ENCODE peak calls at places on chromosome 14, in six cellular contexts. C is SK-N-SH, B is GM23248, X is HCT116, U is PC-3, S is MM.1S. O is an unnamed sample. For H3K9me2, the result is how much of the 10 kb centered on the place peaks cover.

GRCh38 chr14:80658733-80659132 is 282.8 kb downstream of the CEP128 start:
- DNase-seq in B (no peak), C (no peak), S (no peak), X (no peak), U (no peak), O (no peak)

GRCh38 chr14:66483322-66483721 is 2.8 kb upstream of the CCDC196 start:
- DNase-seq in S (no peak), B (peak), C (no peak), X (no peak), U (peak), O (no peak)

GRCh38 chr14:94355191-94355794 is 32.2 kb upstream of the SERPINA6 start:
- DNase-seq in C (no peak), X (no peak), B (no peak), S (no peak), U (peak), O (no peak)

GRCh38 chr14:60622920-60623263 is 26.4 kb downstream of the SIX1 start:
- DNase-seq in C (no peak), U (no peak), X (no peak), S (peak), B (peak), O (no peak)

GRCh38 chr14:68683326-68683725 is 109.5 kb downstream of the ZFP36L1 start:
- DNase-seq in U (peak), S (no peak), X (no peak), C (no peak), B (peak), O (no peak)

GRCh38 chr14:65187421-65188049 is 85.2 kb upstream of the MAX start:
- DNase-seq in X (no peak), B (no peak), C (no peak), U (no peak), S (no peak), O (no peak)

GRCh38 chr14:78633747-78634146 is 463.6 kb downstream of the NRXN3 start:
- DNase-seq in X (no peak), U (no peak), B (no peak), S (no peak), C (no peak), O (no peak)

GRCh38 chr14:88142990-88143389 is 138.1 kb downstream of the GPR65 start:
- DNase-seq in S (no peak), X (no peak), C (no peak), U (no peak), B (no peak), O (no peak)

GRCh38 chr14:71651228-71651627 is 281.0 kb upstream of the RGS6 start:
- DNase-seq in S (no peak), C (no peak), B (peak), X (no peak), U (peak), O (no peak)

GRCh38 chr14:63867926-63868921 is 15.4 kb downstream of the SYNE2 start:
- DNase-seq in C (no peak), S (no peak), X (no peak), B (no peak), U (peak), O (peak)

GRCh38 chr14:56874375-56874774 is 64.1 kb upstream of the OTX2 start:
- DNase-seq in B (peak), S (no peak), C (no peak), X (peak), U (peak), O (peak)

GRCh38 chr14:71551291-71551955 is 380.8 kb upstream of the RGS6 start:
- DNase-seq in B (peak), S (no peak), C (no peak), U (no peak), X (no peak), O (no peak)

GRCh38 chr14:74401504-74402241 is 24.3 kb downstream of the SYNDIG1L start:
- DNase-seq in U (no peak), X (no peak), C (peak), B (peak), S (peak), O (peak)

GRCh38 chr14:79781882-79782281 is 429.4 kb downstream of the DIO2 start:
- DNase-seq in S (no peak), U (no peak), B (no peak), C (no peak), X (no peak), O (no peak)

GRCh38 chr14:56789955-56790354 is 20.3 kb downstream of the OTX2 start:
- DNase-seq in X (no peak), U (no peak), C (no peak), S (no peak), B (no peak), O (no peak)

GRCh38 chr14:29243355-29243754 is 476.8 kb downstream of the FOXG1 start:
- DNase-seq in B (peak), U (no peak), S (no peak), X (no peak), C (no peak), O (no peak)

GRCh38 chr14:92516344-92516965 is 2.9 kb downstream of the RIN3 start:
- DNase-seq in C (no peak), X (no peak), B (no peak), U (no peak), S (no peak), O (no peak)

DNA sequence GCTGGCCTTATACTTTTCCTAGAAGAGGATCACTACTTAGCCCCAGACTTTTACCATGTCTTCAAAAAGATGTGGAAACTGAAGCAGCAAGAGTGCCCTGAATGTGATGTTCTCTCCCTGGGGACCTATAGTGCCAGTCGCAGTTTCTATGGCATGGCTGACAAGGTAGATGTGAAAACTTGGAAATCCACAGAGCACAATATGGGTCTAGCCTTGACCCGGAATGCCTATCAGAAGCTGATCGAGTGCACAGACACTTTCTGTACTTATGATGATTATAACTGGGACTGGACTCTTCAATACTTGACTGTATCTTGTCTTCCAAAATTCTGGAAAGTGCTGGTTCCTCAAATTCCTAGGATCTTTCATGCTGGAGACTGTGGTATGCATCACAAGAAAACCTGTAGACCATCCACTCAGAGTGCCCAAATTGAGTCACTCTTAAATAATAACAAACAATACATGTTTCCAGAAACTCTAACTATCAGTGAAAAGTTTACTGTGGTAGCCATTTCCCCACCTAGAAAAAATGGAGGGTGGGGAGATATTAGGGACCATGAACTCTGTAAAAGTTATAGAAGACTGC is 1.5 kb downstream of the MGAT2 start:
- DNase-seq in C (no peak), X (no peak), S (no peak), B (peak), U (peak), O (no peak)
- H3K9ac ChIP-seq in C (peak), X (no peak), S (peak), B (peak), U (peak), O (peak)

GRCh38 chr14:98458702-98459101 is 813.3 kb downstream of the BCL11B start:
- DNase-seq in C (no peak), B (no peak), U (no peak), S (no peak), X (no peak), O (no peak)
- H3K9me2 ChIP-seq in C (under half), B (under half), U (under half), S (under half), X (under half), O (under half)

DNA sequence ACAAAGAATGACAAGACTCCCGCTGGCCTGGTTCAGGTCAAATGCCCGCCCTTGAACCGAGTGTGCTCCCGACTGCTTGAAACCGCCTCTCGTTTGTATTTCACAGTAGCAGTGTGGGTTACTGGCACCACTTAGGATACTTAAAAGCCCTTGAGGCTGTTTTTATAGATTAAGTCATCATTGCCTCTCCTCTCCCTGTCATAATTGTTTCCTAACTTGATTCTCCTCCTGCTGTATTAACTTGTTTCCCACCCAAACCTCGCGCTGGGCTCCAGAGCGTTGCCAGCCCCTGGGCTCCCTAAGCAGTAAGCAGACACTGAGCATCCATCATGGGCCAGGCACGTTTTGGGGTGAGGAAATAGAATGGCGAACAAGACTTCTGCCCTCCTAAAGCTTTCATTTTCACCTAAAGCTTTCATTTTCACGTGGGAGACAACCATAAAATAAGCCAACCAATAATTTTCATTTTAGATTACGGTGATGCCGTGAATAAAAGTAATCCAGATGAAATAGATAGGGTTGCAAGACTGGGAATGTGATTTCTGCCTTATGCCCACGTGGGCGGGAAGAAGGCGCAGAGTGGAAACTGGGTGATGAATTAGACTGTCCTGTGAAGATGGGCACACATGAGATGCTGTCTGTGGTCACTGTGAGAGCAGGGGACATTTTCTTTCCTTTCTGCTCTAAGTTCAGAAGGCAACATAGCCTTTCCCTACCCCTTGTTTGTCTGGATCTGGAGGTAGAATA is 97.5 kb downstream of the PPP2R5C start:
- DNase-seq in U (no peak), C (peak), S (no peak), B (no peak), X (no peak), O (no peak)
- H3K9ac ChIP-seq in U (no peak), C (no peak), S (no peak), B (no peak), X (no peak), O (no peak)

GRCh38 chr14:90886297-90886830 is 70.1 kb upstream of the TTC7B start:
- DNase-seq in B (no peak), S (no peak), C (no peak), X (no peak), U (no peak), O (no peak)
- H3K9me2 ChIP-seq in B (under half), S (under half), C (under half), X (under half), U (under half), O (under half)

GRCh38 chr14:103057028-103057371 is 349 bp downstream of the CDC42BPB start:
- DNase-seq in S (no peak), X (no peak), B (no peak), U (no peak), C (peak), O (no peak)
- H3K9ac ChIP-seq in S (no peak), X (peak), B (peak), U (peak), C (peak), O (no peak)

GRCh38 chr14:103543721-103544626 is 15.0 kb downstream of the TRMT61A start:
- DNase-seq in X (no peak), S (no peak), U (no peak), B (peak), C (peak), O (no peak)
- H3K9me2 ChIP-seq in X (under half), S (under half), U (under half), B (under half), C (under half), O (under half)

DNA sequence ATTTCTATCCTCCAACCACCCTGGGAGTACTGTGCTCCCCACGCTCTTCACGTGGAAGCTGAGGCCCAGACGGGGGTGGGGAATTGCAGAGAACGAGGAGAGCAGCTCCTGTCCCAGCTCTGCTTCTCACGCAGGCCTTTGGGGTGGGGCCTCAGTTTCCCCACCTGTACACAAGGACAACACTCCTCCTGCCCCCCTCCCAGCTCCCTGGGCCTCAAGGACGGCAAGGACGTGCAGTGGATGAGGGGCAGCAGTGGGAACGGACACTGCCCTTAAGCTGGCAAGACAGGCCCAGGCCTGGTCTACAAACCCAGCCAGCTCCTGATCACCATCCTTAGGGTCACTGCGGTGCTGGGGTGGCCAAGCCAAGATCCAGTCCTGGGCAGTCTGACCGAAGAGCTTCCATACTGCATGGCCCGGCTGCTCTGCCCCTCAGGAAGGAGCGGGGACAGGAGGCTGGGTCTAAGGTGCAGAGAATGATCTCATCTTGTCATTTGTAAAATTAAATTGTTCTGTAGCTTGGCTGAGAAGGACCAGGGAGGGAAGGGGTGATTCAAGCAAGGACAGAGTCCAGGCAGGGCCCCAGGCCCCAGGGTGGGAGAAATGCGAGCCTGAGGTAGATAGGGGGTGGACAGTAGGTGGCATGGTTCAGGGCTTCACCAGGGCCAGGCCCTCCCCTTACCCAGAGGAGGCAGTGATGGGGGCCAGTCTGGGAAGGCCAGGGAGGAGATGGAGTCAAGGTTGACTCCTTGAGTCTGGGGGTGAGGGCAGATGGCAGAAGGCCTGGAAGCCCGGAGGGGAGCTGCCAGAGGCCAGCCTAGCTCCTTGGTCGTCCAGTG is 1.3 kb upstream of the CLBA1 start:
- DNase-seq in X (no peak), S (no peak), U (no peak), C (no peak), B (no peak), O (no peak)
- H3K9ac ChIP-seq in X (no peak), S (no peak), U (no peak), C (no peak), B (no peak), O (no peak)

O was measured in Karpas-422.